ENCODE peak calls at places on chromosomes 1 and 21, in seven cellular contexts. D is Karpas-422; Q is neuronal stem cell; A is CD8-positive, alpha-beta memory T cell; S is uterus; M is small intestine; G is aorta. N is an unnamed sample. For H3K9me3, the result is how much of the 10 kb centered on the place peaks cover.

GRCh38 chr1:19436716-19437476 is 48.4 kb downstream of the CAPZB start:
- DNase-seq in G (peak), S (peak), M (peak), A (no peak), Q (no peak), D (no peak), N (no peak)

GRCh38 chr1:99642053-99642452 is 3.9 kb upstream of the PALMD start:
- DNase-seq in Q (no peak), M (no peak), G (no peak), S (no peak), D (no peak), A (no peak), N (no peak)

GRCh38 chr1:36486436-36487335 is 4.0 kb upstream of the CSF3R start:
- DNase-seq in S (no peak), Q (no peak), A (no peak), M (peak), D (peak), G (no peak), N (no peak)

GRCh38 chr1:164707868-164708331 is 148.9 kb downstream of the PBX1 start:
- DNase-seq in M (no peak), A (no peak), Q (no peak), S (peak), D (no peak), G (no peak), N (no peak)

GRCh38 chr1:193799948-193800690 is 613.7 kb upstream of the B3GALT2 start:
- DNase-seq in G (no peak), D (no peak), M (no peak), A (no peak), Q (no peak), S (no peak), N (no peak)

GRCh38 chr1:56448937-56449336 is 130.4 kb downstream of the PLPP3 start:
- DNase-seq in D (no peak), G (no peak), M (peak), Q (no peak), A (no peak), S (peak), N (no peak)

GRCh38 chr1:44300882-44301281 is 54.2 kb downstream of the ERI3 start:
- DNase-seq in G (no peak), Q (peak), A (no peak), M (no peak), D (no peak), S (no peak), N (no peak)

GRCh38 chr1:161119379-161120061 is 1.6 kb downstream of the NIT1 start:
- DNase-seq in M (peak), D (peak), Q (no peak), S (no peak), G (no peak), A (peak), N (no peak)

GRCh38 chr1:223289621-223290020 is 74.4 kb downstream of the SUSD4 start:
- DNase-seq in A (no peak), Q (no peak), D (no peak), S (no peak), M (no peak), G (no peak), N (no peak)

GRCh38 chr1:40059292-40059959 is 18.9 kb downstream of the CAP1 start:
- DNase-seq in D (peak), G (no peak), M (peak), S (no peak), A (no peak), Q (no peak), N (no peak)
- H3K4me3 ChIP-seq in D (peak), G (no peak), M (no peak), S (no peak), A (peak), Q (no peak), N (no peak)

GRCh38 chr1:93107395-93107794 is 28.3 kb downstream of the MTF2 start:
- DNase-seq in D (no peak), G (no peak), S (no peak), Q (no peak), M (no peak), A (no peak), N (no peak)
- H3K9me3 ChIP-seq in D (under half), G (under half), S (under half), Q (under half), M (under half), A (under half), N (under half)

DNA sequence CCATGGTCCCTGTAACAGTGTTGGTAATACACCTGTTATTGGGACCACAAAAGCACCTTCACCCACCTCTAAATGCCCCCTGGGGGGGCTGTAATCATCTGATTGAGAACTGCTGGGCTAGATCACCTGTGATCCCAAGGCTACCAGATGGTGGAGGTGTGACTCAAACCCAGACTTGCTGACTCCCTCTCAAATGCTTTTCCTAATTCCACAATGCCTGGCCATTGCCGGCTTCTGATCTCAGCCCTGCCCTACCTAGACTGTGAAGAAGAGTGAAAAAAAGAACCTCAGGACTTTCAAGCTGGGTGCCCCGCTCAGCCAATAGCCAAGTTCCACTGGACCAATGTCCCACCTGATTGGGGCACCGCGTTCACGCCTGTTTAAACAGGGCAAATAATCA is 9.6 kb downstream of the TMEM9 start:
- DNase-seq in A (no peak), D (no peak), S (no peak), G (no peak), M (no peak), Q (no peak), N (no peak)
- H3K4me3 ChIP-seq in A (no peak), D (no peak), S (no peak), G (no peak), M (no peak), Q (no peak), N (no peak)

GRCh38 chr21:25240974-25241373 is 366.3 kb downstream of the MRPL39 start:
- DNase-seq in A (no peak), G (no peak), D (no peak), M (no peak), S (no peak), Q (no peak), N (no peak)

DNA sequence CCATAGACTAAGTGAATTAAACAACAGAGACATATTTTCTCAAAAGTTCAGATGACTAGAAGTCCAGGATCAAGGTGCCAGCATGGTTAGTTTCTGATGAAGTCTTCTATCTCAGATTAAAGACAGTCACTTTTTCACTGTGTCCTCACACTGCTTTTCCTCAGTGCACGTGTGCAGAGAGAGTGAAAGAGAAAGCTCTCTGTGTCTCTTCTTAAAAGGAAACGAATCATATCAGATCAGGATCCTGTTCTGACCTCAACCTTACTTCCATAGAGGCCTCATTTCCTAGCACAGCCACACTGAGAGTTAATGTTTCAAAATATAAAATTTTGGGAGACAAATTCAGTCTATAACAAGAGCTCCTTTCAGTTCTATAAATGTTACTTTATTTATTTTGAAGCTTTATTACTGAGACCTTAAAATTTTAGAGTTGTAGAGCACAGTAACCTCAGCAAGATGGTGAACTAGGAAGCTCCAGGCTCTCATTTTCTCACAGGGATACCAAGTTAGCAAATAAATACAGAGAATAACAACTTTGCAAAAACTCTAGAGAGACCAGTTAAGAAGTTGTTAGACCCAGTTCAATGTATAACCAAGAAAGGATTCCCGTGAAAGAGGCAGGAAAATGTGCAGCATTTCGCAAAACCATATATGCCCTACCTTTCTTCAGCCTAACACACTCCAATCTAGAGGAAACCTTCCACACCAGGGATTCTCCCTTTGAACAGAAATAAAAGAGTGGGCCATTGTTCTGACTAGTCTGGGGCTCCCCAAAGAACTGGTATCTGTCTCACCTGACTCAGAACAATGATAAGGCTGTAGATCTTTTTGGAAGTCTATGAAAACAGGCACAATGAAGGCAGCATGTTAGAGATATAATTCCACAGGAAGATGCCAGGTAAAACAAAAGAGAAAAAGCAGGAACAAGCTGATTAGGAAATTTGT is 372.2 kb downstream of the MRPL39 start:
- DNase-seq in Q (no peak), G (no peak), M (no peak), A (no peak), S (no peak), D (no peak), N (no peak)
- H3K9me3 ChIP-seq in Q (under half), G (under half), M (under half), A (under half), S (under half), D (under half), N (under half)

DNA sequence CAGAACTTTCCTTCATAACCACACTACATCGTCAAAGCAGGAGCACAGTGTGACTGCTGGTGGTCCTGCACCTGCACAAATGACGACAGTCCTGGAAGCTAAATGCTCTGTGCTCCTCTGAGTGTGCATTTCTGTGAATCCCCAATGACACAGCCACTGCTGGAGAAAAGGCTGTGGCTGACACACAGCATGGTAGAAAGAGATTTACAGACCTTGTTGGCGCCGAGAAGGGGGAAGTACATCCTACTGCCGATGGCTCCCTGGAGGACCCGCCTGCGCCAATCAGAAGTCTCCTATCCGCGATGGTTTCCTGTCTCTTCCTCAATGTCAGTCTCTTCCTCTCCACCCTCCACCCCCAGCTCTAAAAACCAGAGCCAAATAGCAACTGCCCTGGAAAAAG is 115.4 kb upstream of the RAB4A start:
- DNase-seq in D (peak), Q (no peak), S (peak), G (no peak), A (no peak), M (no peak), N (no peak)
- H3K4me3 ChIP-seq in D (no peak), Q (no peak), S (no peak), G (no peak), A (peak), M (no peak), N (no peak)

DNA sequence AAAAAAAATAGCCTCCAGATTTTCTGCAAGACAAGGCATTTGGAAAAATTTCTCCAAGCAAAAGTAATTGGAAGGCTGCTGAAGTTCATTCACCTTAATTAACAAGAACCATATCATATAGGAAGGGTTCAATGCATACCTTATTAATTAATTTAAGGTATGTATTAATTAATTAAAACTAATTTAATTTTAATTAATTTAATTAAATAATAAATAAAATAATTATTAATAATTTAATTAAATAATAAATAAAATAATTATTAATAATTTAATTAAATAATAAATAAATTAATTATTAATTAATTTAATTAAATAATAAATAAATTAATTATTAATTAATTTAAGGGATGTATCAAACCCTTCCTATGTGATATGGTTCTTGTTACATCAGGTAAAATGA is 7.9 kb downstream of the OR2L13 start:
- DNase-seq in G (no peak), D (no peak), M (no peak), A (no peak), S (no peak), Q (no peak), N (no peak)
- H3K9me3 ChIP-seq in G (under half), D (under half), M (under half), A (under half), S (under half), Q (under half), N (under half)

DNA sequence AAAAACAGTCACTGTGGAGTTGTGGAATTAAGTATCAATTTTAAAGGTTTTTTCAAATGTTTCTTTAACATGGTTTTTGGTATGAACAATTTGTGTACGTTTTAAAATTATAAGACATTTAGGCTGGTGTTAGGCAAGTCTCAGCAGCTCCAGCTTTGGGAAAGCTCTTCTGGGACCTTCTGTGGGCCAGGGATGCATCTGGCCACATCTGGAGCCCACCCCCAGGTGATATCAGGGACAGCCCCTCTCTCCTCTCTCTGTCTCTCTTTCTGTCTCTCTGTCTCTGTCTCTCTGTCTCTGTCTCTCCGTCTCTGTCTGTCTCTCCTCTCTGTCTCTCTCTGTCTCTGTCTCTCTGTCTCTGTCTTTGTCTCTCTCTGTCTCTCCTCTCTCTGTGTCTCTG is 1.3 kb upstream of the COL6A1 start:
- DNase-seq in Q (no peak), D (no peak), M (no peak), S (no peak), A (no peak), G (no peak), N (no peak)
- H3K4me3 ChIP-seq in Q (no peak), D (no peak), M (no peak), S (no peak), A (no peak), G (no peak), N (no peak)

DNA sequence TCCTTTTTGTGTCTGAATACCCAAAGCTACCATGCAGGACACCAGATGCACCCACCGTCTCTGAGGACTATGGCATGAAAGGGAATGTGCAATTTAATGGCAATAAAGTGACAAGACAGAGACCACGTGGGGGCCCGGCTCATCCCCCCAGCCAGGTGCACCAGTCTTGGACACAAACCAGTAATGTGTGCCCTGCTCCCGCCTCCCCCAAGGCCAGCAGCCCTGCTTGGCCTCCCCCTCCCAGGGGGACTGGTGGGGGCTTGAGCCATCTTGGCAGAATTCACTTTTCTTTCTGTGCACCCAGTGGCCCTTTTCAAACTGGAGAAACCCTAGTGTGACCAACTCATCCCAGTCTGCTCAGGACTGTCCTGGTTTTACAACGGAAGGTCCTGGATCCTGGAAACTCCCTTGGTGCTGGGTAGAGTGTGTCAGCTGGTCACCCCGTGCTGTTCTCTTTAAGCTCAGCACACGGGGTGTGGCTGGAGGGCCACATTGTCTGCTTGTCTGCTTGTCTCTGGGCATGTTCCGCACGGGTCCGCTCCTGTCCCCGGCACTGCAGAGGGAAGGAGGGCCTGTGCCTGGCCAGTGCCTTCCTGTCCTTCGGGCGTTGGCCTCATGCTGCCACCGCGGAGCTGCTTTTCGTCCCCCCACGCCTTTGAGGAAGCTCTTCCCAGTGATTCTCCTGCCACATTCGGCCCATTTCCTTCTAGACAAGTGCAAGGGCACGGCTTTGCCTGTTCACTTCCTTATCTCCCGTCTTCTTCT is 45.8 kb upstream of the TTC34 start:
- DNase-seq in Q (no peak), M (no peak), D (no peak), A (no peak), S (no peak), G (no peak), N (no peak)
- H3K9me3 ChIP-seq in Q (under half), M (under half), D (under half), A (under half), S (under half), G (under half), N (under half)

GRCh38 chr1:8720347-8720746 is 97.1 kb downstream of the RERE start:
- DNase-seq in S (no peak), M (no peak), A (no peak), D (no peak), G (no peak), Q (no peak), N (no peak)

GRCh38 chr1:8727809-8728213 is 89.6 kb downstream of the RERE start:
- DNase-seq in M (no peak), D (peak), S (no peak), G (no peak), A (no peak), Q (no peak), N (no peak)

GRCh38 chr1:8721681-8722324 is 95.6 kb downstream of the RERE start:
- DNase-seq in S (no peak), A (no peak), D (no peak), Q (no peak), G (no peak), M (no peak), N (no peak)

GRCh38 chr1:8718878-8719361 is 98.5 kb downstream of the RERE start:
- DNase-seq in M (no peak), A (no peak), S (no peak), D (peak), Q (no peak), G (no peak), N (no peak)

GRCh38 chr1:8723010-8723409 is 94.4 kb downstream of the RERE start:
- DNase-seq in Q (no peak), A (no peak), M (no peak), D (no peak), S (no peak), G (no peak), N (no peak)
- H3K4me3 ChIP-seq in Q (no peak), A (no peak), M (no peak), D (no peak), S (no peak), G (no peak), N (no peak)

GRCh38 chr1:30599721-30600120 is 123.7 kb downstream of the MATN1 start:
- DNase-seq in D (no peak), Q (no peak), M (no peak), A (no peak), G (no peak), S (peak), N (no peak)

GRCh38 chr1:30600706-30601105 is 122.7 kb downstream of the MATN1 start:
- DNase-seq in D (peak), G (no peak), S (no peak), A (no peak), Q (no peak), M (no peak), N (no peak)

GRCh38 chr1:30601316-30602085 is 121.9 kb downstream of the MATN1 start:
- DNase-seq in D (no peak), G (no peak), Q (no peak), A (no peak), M (no peak), S (no peak), N (no peak)

GRCh38 chr1:30598571-30599114 is 124.7 kb downstream of the MATN1 start:
- DNase-seq in Q (no peak), M (no peak), A (no peak), S (no peak), D (no peak), G (peak), N (no peak)

GRCh38 chr1:30600258-30600657 is 123.1 kb downstream of the MATN1 start:
- DNase-seq in A (no peak), G (no peak), M (no peak), S (no peak), D (no peak), Q (no peak), N (no peak)
- H3K9me3 ChIP-seq in A (under half), G (under half), M (under half), S (under half), D (under half), Q (under half), N (under half)